ENCODE peak calls at places on chromosome 2, in four cellular contexts. L is A172; E is H9; J is effector CD4-positive, alpha-beta T cell. W is an unnamed sample.

GRCh38 chr2:240784629-240785423 is 35.2 kb downstream of the KIF1A start:
- DNase-seq in L (no peak), E (no peak), J (no peak), W (no peak)

GRCh38 chr2:19476347-19476746 is 117.9 kb upstream of the OSR1 start:
- DNase-seq in E (no peak), J (no peak), L (no peak), W (no peak)

GRCh38 chr2:74333175-74333574 is 10.0 kb downstream of the SLC4A5 start:
- DNase-seq in J (no peak), L (peak), E (peak), W (no peak)

GRCh38 chr2:231278868-231279267 is 80.4 kb downstream of the ARMC9 start:
- DNase-seq in E (no peak), J (no peak), L (no peak), W (no peak)

GRCh38 chr2:111947219-111947618 is 48.8 kb downstream of the MERTK start:
- DNase-seq in L (no peak), E (no peak), J (no peak), W (no peak)

GRCh38 chr2:179340678-179341077 is 76.0 kb upstream of the SESTD1 start:
- DNase-seq in J (no peak), L (peak), E (no peak), W (no peak)

GRCh38 chr2:63590621-63591408 is 2.1 kb downstream of the MDH1 start:
- DNase-seq in J (no peak), L (no peak), E (no peak), W (no peak)

GRCh38 chr2:178064051-178064450 is 8.5 kb downstream of the PDE11A start:
- DNase-seq in L (no peak), E (no peak), J (no peak), W (no peak)

GRCh38 chr2:234970467-234970866 is 18.6 kb downstream of the SH3BP4 start:
- DNase-seq in J (no peak), E (no peak), L (peak), W (no peak)

GRCh38 chr2:205609036-205609607 is 73.2 kb upstream of the NRP2 start:
- DNase-seq in E (no peak), J (no peak), L (no peak), W (no peak)

GRCh38 chr2:120754067-120754960 is 18.6 kb downstream of the GLI2 start:
- DNase-seq in J (no peak), L (no peak), E (no peak), W (no peak)

GRCh38 chr2:200155652-200156051 is 150.8 kb upstream of the SPATS2L start:
- DNase-seq in L (no peak), E (no peak), J (no peak), W (no peak)

GRCh38 chr2:31354837-31355236 is 59.7 kb downstream of the XDH start:
- DNase-seq in L (peak), J (no peak), E (no peak), W (no peak)

GRCh38 chr2:101745711-101746694 is 48.5 kb downstream of the MAP4K4 start:
- DNase-seq in E (no peak), L (peak), J (no peak), W (no peak)

GRCh38 chr2:9675369-9676351 is 44.9 kb upstream of the YWHAQ start:
- DNase-seq in E (peak), J (no peak), L (peak), W (no peak)

GRCh38 chr2:73290049-73290839 is 3.1 kb downstream of the EGR4 start:
- DNase-seq in L (peak), J (no peak), E (peak), W (no peak)

GRCh38 chr2:11829947-11830707 is 83.7 kb downstream of the LPIN1 start:
- DNase-seq in E (peak), J (peak), L (peak), W (peak)

GRCh38 chr2:115183144-115183543 is 740.7 kb downstream of the DPP10 start:
- DNase-seq in L (no peak), E (peak), J (no peak), W (no peak)

GRCh38 chr2:158102446-158102845 is 770 bp downstream of the UPP2 start:
- DNase-seq in J (no peak), L (peak), E (no peak), W (no peak)

GRCh38 chr2:216391401-216391800 is 19.1 kb upstream of the MARCHF4 start:
- DNase-seq in J (no peak), E (no peak), L (peak), W (no peak)

GRCh38 chr2:19738707-19739106 is 163.1 kb downstream of the TTC32 start:
- DNase-seq in J (no peak), L (no peak), E (no peak), W (no peak)

GRCh38 chr2:109523121-109523520 is 90.6 kb downstream of the SEPTIN10 start:
- DNase-seq in E (no peak), L (no peak), J (no peak), W (no peak)

GRCh38 chr2:26735096-26735495 is 29.0 kb upstream of the SLC35F6 start:
- DNase-seq in E (no peak), L (peak), J (no peak), W (no peak)

GRCh38 chr2:44902178-44902577 is 39.3 kb upstream of the SIX3 start:
- DNase-seq in E (no peak), J (no peak), L (no peak), W (no peak)

GRCh38 chr2:15177103-15177502 is 384.0 kb downstream of the NBAS start:
- DNase-seq in E (no peak), J (peak), L (peak), W (peak)

GRCh38 chr2:45275235-45275805 is 266.1 kb upstream of the SIX2 start:
- DNase-seq in L (peak), J (no peak), E (no peak), W (no peak)

GRCh38 chr2:172329404-172330059 is 97.9 kb upstream of the ITGA6 start:
- DNase-seq in L (no peak), E (no peak), J (no peak), W (no peak)

W was measured in T follicular helper cell.